ENCODE peak calls at places on chromosomes 2 and 18, in four cellular contexts. C is CD4-positive, alpha-beta T cell; M is NCI-H82; N is esophagus muscularis mucosa. Y is an unnamed sample.

GRCh38 chr2:241797441-241798080 is 11.4 kb upstream of the NEU4 start:
- DNase-seq in C (no peak), M (no peak), N (no peak), Y (no peak)

GRCh38 chr2:241352227-241352626 is 3.9 kb upstream of the FARP2 start:
- DNase-seq in C (no peak), M (no peak), N (no peak), Y (no peak)

GRCh38 chr2:46818141-46818552 is 97.5 kb downstream of the MCFD2 start:
- DNase-seq in C (no peak), M (no peak), N (no peak), Y (peak)

GRCh38 chr18:50614838-50615237 is 55.0 kb downstream of the MAPK4 start:
- DNase-seq in C (no peak), M (no peak), N (no peak), Y (no peak)

GRCh38 chr2:151553-152328 is 105.4 kb upstream of the FAM110C start:
- DNase-seq in C (no peak), M (no peak), N (no peak), Y (no peak)

GRCh38 chr2:100235098-100235497 is 87.2 kb downstream of the LONRF2 start:
- DNase-seq in C (peak), M (no peak), N (no peak), Y (peak)

GRCh38 chr18:63073481-63073880 is 246.1 kb downstream of the BCL2 start:
- DNase-seq in C (no peak), M (peak), N (no peak), Y (no peak)

GRCh38 chr2:168948621-168949212 is 47.6 kb downstream of the G6PC2 start:
- DNase-seq in C (no peak), M (peak), N (no peak), Y (no peak)

GRCh38 chr18:76951600-76952247 is 129.4 kb downstream of the ZNF236 start:
- DNase-seq in C (no peak), M (no peak), N (no peak), Y (no peak)

GRCh38 chr2:234483568-234484251 is 13.2 kb downstream of the ARL4C start:
- DNase-seq in C (peak), M (no peak), N (no peak), Y (no peak)

GRCh38 chr2:91442246-91442905 is 2750.9 kb downstream of the RPIA start:
- DNase-seq in C (peak), M (no peak), N (peak), Y (peak)

GRCh38 chr2:190862591-190862991 is 18.0 kb upstream of the GLS start:
- DNase-seq in C (no peak), M (peak), N (no peak), Y (no peak)

GRCh38 chr2:86069783-86070339 is 35.8 kb downstream of the POLR1A start:
- DNase-seq in C (no peak), M (no peak), N (no peak), Y (peak)

GRCh38 chr18:21600526-21601410 is at the start of gene ESCO1:
- DNase-seq in C (peak), M (peak), N (peak), Y (peak)

GRCh38 chr2:124163825-124164224 is 138.7 kb downstream of the CNTNAP5 start:
- DNase-seq in C (no peak), M (no peak), N (no peak), Y (no peak)

GRCh38 chr2:129877795-129878775 is 101.4 kb upstream of the RAB6C start:
- DNase-seq in C (no peak), M (peak), N (peak), Y (peak)

GRCh38 chr2:50449306-50449705 is 582.6 kb downstream of the NRXN1 start:
- DNase-seq in C (no peak), M (peak), N (no peak), Y (no peak)

GRCh38 chr2:178676046-178676445 is 131.2 kb downstream of the TTN start:
- DNase-seq in C (no peak), M (no peak), N (no peak), Y (no peak)

GRCh38 chr2:54503192-54503591 is 47.1 kb downstream of the SPTBN1 start:
- DNase-seq in C (peak), M (peak), N (no peak), Y (no peak)

GRCh38 chr18:62617793-62618591 is 95.2 kb downstream of the ZCCHC2 start:
- DNase-seq in C (no peak), M (no peak), N (no peak), Y (no peak)

GRCh38 chr2:187774551-187775071 is 220.4 kb upstream of the TFPI start:
- DNase-seq in C (no peak), M (no peak), N (no peak), Y (no peak)

GRCh38 chr2:27216416-27217137 is 592 bp upstream of the CAD start:
- DNase-seq in C (no peak), M (no peak), N (no peak), Y (no peak)

Y was measured in osteocyte.